ENCODE peak calls at places on chromosomes 12 and 14, in seven cellular contexts. One of them, this sample, is unnamed.

GRCh38 chr14:83257466-83258439 is 1724.1 kb upstream of the SEL1L start:
- DNase-seq in MM.1S: no peak
- DNase-seq in activated T-helper 1 cell treated with anti-CD3 and anti-CD28 coated beads, Interleukin-2, amount 50 U/mL, for 16 hours: no peak
- DNase-seq in pancreas: no peak
- DNase-seq in cardiac muscle cell: no peak
- DNase-seq in bronchial epithelial cell: no peak
- DNase-seq in GM12892: no peak
- DNase-seq in this sample: no peak

GRCh38 chr12:26489908-26490307 is 294.5 kb downstream of the SSPN start:
- DNase-seq in MM.1S: no peak
- DNase-seq in activated T-helper 1 cell treated with anti-CD3 and anti-CD28 coated beads, Interleukin-2, amount 50 U/mL, for 16 hours: no peak
- DNase-seq in pancreas: no peak
- DNase-seq in cardiac muscle cell: no peak
- DNase-seq in bronchial epithelial cell: no peak
- DNase-seq in GM12892: no peak
- DNase-seq in this sample: no peak

GRCh38 chr14:57060276-57060956 is 208.3 kb downstream of the EXOC5 start:
- DNase-seq in MM.1S: peak
- DNase-seq in activated T-helper 1 cell treated with anti-CD3 and anti-CD28 coated beads, Interleukin-2, amount 50 U/mL, for 16 hours: no peak
- DNase-seq in pancreas: peak
- DNase-seq in cardiac muscle cell: peak
- DNase-seq in bronchial epithelial cell: peak
- DNase-seq in GM12892: no peak
- DNase-seq in this sample: no peak

GRCh38 chr14:22554706-22555572 is 34.1 kb downstream of the DAD1 start:
- DNase-seq in MM.1S: no peak
- DNase-seq in activated T-helper 1 cell treated with anti-CD3 and anti-CD28 coated beads, Interleukin-2, amount 50 U/mL, for 16 hours: no peak
- DNase-seq in pancreas: no peak
- DNase-seq in cardiac muscle cell: no peak
- DNase-seq in bronchial epithelial cell: no peak
- DNase-seq in GM12892: no peak
- DNase-seq in this sample: no peak

GRCh38 chr14:77158175-77158908 is 16.8 kb upstream of the ZDHHC22 start:
- DNase-seq in MM.1S: no peak
- DNase-seq in activated T-helper 1 cell treated with anti-CD3 and anti-CD28 coated beads, Interleukin-2, amount 50 U/mL, for 16 hours: no peak
- DNase-seq in pancreas: no peak
- DNase-seq in cardiac muscle cell: peak
- DNase-seq in bronchial epithelial cell: peak
- DNase-seq in GM12892: no peak
- DNase-seq in this sample: no peak

GRCh38 chr12:67593041-67593870 is 55.3 kb upstream of the DYRK2 start:
- DNase-seq in MM.1S: no peak
- DNase-seq in activated T-helper 1 cell treated with anti-CD3 and anti-CD28 coated beads, Interleukin-2, amount 50 U/mL, for 16 hours: no peak
- DNase-seq in pancreas: peak
- DNase-seq in cardiac muscle cell: no peak
- DNase-seq in bronchial epithelial cell: peak
- DNase-seq in GM12892: no peak
- DNase-seq in this sample: peak

GRCh38 chr14:21044106-21044618 is 2.0 kb downstream of the RNASE7 start:
- DNase-seq in MM.1S: no peak
- DNase-seq in activated T-helper 1 cell treated with anti-CD3 and anti-CD28 coated beads, Interleukin-2, amount 50 U/mL, for 16 hours: no peak
- DNase-seq in pancreas: no peak
- DNase-seq in cardiac muscle cell: no peak
- DNase-seq in bronchial epithelial cell: no peak
- DNase-seq in GM12892: no peak
- DNase-seq in this sample: no peak

GRCh38 chr12:85625467-85625866 is 210.7 kb downstream of the RASSF9 start:
- DNase-seq in MM.1S: no peak
- DNase-seq in activated T-helper 1 cell treated with anti-CD3 and anti-CD28 coated beads, Interleukin-2, amount 50 U/mL, for 16 hours: no peak
- DNase-seq in pancreas: no peak
- DNase-seq in cardiac muscle cell: no peak
- DNase-seq in bronchial epithelial cell: no peak
- DNase-seq in GM12892: no peak
- DNase-seq in this sample: no peak

GRCh38 chr12:269216-269615 is 6.6 kb upstream of the SLC6A13 start:
- DNase-seq in MM.1S: no peak
- DNase-seq in activated T-helper 1 cell treated with anti-CD3 and anti-CD28 coated beads, Interleukin-2, amount 50 U/mL, for 16 hours: no peak
- DNase-seq in pancreas: no peak
- DNase-seq in cardiac muscle cell: peak
- DNase-seq in bronchial epithelial cell: no peak
- DNase-seq in GM12892: no peak
- DNase-seq in this sample: peak

GRCh38 chr14:103802353-103802752 is 45.0 kb downstream of the PPP1R13B start:
- DNase-seq in MM.1S: no peak
- DNase-seq in activated T-helper 1 cell treated with anti-CD3 and anti-CD28 coated beads, Interleukin-2, amount 50 U/mL, for 16 hours: no peak
- DNase-seq in pancreas: no peak
- DNase-seq in cardiac muscle cell: no peak
- DNase-seq in bronchial epithelial cell: peak
- DNase-seq in GM12892: no peak
- DNase-seq in this sample: peak